ENCODE peak calls at places on chromosome 11, in nine cellular contexts. G, M, Z, B, R, U, A, N and L are unnamed samples.

GRCh38 chr11:86954288-86955110 is 696 bp downstream of the FZD4 start:
- DNase-seq in N (peak; percentile 14), B (peak; percentile 25), R (no peak), U (no peak), G (no peak), A (peak; percentile 32), M (no peak), Z (peak; percentile 46), L (no peak)

GRCh38 chr11:68409748-68410344 is 50.7 kb upstream of the PPP6R3 start:
- DNase-seq in G (no peak), Z (no peak), R (no peak), A (no peak), U (no peak), B (no peak), M (no peak), N (no peak), L (no peak)

GRCh38 chr11:128467610-128468041 is 119.7 kb downstream of the ETS1 start:
- DNase-seq in B (no peak), A (no peak), R (no peak), U (no peak), N (no peak), Z (no peak), M (peak; percentile 15), G (peak; percentile 86), L (no peak)

GRCh38 chr11:12864316-12865156 is 144.6 kb upstream of the RASSF10 start:
- DNase-seq in B (no peak), A (peak; percentile 28), N (no peak), G (no peak), Z (peak; percentile 97), R (peak; percentile 48), M (peak; percentile 75), U (no peak), L (no peak)

GRCh38 chr11:66317322-66317765 is 500 bp upstream of the CD248 start:
- DNase-seq in G (no peak), R (no peak), A (no peak), Z (peak; percentile 9), N (no peak), B (no peak), U (no peak), M (no peak), L (no peak)

GRCh38 chr11:66478823-66479740 is 1.2 kb upstream of the DPP3 start:
- DNase-seq in Z (peak; percentile 37), N (peak; percentile 55), G (peak; percentile 27), U (peak; percentile 61), A (peak; percentile 53), M (no peak), R (no peak), B (peak; percentile 61), L (peak; percentile 61)

GRCh38 chr11:2893021-2893528 is 7.5 kb upstream of the CDKN1C start:
- DNase-seq in B (no peak), Z (no peak), N (no peak), M (no peak), A (no peak), G (no peak), R (no peak), U (no peak), L (no peak)

GRCh38 chr11:28168718-28169117 is 60.5 kb downstream of the METTL15 start:
- DNase-seq in G (no peak), Z (no peak), U (no peak), M (no peak), N (no peak), B (no peak), R (no peak), A (no peak), L (no peak)

GRCh38 chr11:119094816-119095065 is 6.9 kb downstream of the DPAGT1 start:
- DNase-seq in M (no peak), U (peak; percentile 79), N (peak; percentile 88), Z (peak; percentile 82), R (peak; percentile 81), G (no peak), B (peak; percentile 46), A (no peak), L (no peak)

GRCh38 chr11:65095974-65096806 is at the start of gene VPS51:
- DNase-seq in M (peak; percentile 70), B (peak; percentile 92), A (peak; percentile 96), N (peak; percentile 92), U (peak; percentile 84), R (peak; percentile 79), Z (peak; percentile 76), G (peak; percentile 88), L (peak; percentile 95)
- TF ChIP-seq POLR2A in M (peak; percentile 75), B (peak; percentile 98), A (peak; percentile 94), N (peak; percentile 82), U (no peak), R (peak; percentile 9), Z (peak; percentile 94), G (peak; percentile 94), L (peak; percentile 95)

GRCh38 chr11:47765086-47765485 is 2.1 kb downstream of the FNBP4 start:
- DNase-seq in B (no peak), A (no peak), U (no peak), M (no peak), G (no peak), N (no peak), R (no peak), Z (no peak), L (no peak)

GRCh38 chr11:47768090-47768620 is 1.0 kb upstream of the FNBP4 start:
- DNase-seq in G (no peak), A (peak; percentile 40), B (no peak), M (no peak), N (peak; percentile 72), U (peak; percentile 65), R (peak; percentile 51), Z (peak; percentile 94), L (no peak)

DNA sequence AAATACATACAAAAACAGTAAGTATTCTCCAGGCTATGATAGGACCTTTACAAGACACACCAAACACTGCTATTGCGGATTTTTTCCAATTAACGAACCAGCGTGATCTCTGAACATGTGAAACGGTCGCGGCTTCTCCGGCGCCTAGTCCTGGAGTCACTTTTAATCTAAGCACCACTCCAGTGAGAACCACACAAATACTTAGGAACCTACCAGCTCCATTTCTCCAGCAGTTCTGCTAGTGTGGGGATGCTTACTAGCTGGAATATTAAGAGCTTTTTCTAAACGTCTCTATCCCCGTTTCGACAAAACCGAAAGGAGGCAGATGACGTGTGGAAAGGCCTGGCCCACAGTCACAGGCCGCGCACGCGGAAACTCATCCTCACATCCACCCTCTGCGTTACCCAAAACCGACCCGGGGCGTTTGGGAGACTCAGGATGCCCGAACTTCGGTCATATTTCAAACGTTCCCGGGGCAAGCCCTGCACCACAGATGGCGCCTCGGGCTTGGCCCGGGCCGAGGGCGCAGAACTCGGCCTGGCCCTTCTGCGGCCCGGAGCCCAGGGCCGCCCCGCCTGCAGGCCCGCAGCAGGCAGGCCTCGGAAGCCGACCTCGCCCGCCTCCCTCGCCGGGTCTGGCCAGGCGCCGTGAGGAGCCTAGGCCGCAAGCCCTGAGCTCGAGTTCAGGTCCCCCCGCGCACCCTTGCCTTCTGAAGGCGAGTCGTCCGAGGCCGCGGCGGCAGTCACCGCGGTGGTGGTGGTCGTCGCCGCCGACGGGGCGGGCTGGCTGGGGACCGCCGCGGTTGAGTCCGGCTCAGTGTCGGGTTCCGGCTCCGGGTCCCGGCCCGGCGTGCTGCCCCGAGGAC is 546 bp downstream of the FNBP4 start:
- DNase-seq in B (no peak), N (peak; percentile 81), A (peak; percentile 72), M (no peak), G (no peak), U (peak; percentile 68), Z (peak; percentile 73), R (peak; percentile 67), L (peak; percentile 30)
- TF ChIP-seq POLR2AphosphoS5 in B (no peak), N (no peak), A (no peak), M (peak; percentile 21), G (no peak), U (peak; percentile 7), Z (no peak), R (no peak), L (no peak)

GRCh38 chr11:40381481-40381880 is 1078.0 kb downstream of the LRRC4C start:
- DNase-seq in N (no peak), G (no peak), B (no peak), A (no peak), Z (no peak), M (no peak), U (no peak), R (no peak), L (no peak)

GRCh38 chr11:40380871-40381270 is 1078.6 kb downstream of the LRRC4C start:
- DNase-seq in B (no peak), U (no peak), R (no peak), Z (no peak), G (peak; percentile 0), N (no peak), M (no peak), A (no peak), L (no peak)

GRCh38 chr11:40387240-40387980 is 1072.0 kb downstream of the LRRC4C start:
- DNase-seq in B (no peak), A (no peak), G (no peak), U (no peak), N (no peak), M (no peak), Z (no peak), R (no peak), L (no peak)

GRCh38 chr11:40388097-40388818 is 1071.2 kb downstream of the LRRC4C start:
- DNase-seq in R (no peak), Z (no peak), B (no peak), M (no peak), G (no peak), N (no peak), A (no peak), U (no peak), L (no peak)

DNA sequence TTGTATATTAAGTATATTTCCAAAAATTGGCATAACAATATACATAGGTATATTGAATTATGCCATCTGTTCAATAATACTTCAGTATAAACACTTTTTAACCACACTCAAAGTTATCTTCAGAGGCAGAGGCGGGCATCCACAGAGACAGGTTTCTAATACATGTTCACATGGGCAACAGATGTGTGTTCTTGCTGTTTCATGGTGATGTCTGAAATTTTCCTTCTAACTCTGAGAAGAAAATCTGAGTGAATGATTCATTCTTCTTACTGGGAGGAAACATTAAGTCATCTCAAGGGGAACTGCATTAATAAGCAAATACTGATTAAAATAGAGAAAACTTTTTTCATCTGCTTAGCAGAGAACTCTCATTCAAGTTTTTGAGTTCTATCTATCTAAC is 1074.5 kb downstream of the LRRC4C start:
- DNase-seq in N (no peak), B (no peak), R (no peak), G (no peak), U (no peak), Z (no peak), A (no peak), M (no peak), L (no peak)
- TF ChIP-seq POLR2A in N (no peak), B (no peak), R (no peak), G (no peak), U (no peak), Z (no peak), A (no peak), M (no peak), L (no peak)

GRCh38 chr11:1027483-1028290 is 8.8 kb downstream of the MUC6 start:
- DNase-seq in R (no peak), M (no peak), Z (no peak), G (no peak), B (no peak), N (no peak), U (no peak), A (no peak), L (no peak)
- TF ChIP-seq POLR2AphosphoS5 in R (no peak), M (no peak), Z (no peak), G (no peak), B (no peak), N (no peak), U (no peak), A (no peak), L (no peak)